ENCODE peak calls at places on chromosomes 12 and 14, in eight cellular contexts. D is T-helper 2 cell; Q is NCI-H524; Y is stimulated activated CD4-positive, alpha-beta T cell treated with anti-CD3 and anti-CD28 coated beads, Interleukin-2, amount 100 ng/mL, for 24 hours; E is kidney tubule cell; G is AG04450; A is body of pancreas; M is NAMALWA. R is an unnamed sample.
A peak's percentile ranks its signal among the peaks of the same experiment; 100 is the strongest.

GRCh38 chr12:65590318-65590717 is 234.0 kb upstream of the HMGA2 start:
- DNase-seq in A (no peak), E (no peak), D (no peak), M (no peak), G (no peak), Y (no peak), Q (peak; percentile 95), R (no peak)

GRCh38 chr12:13630354-13630753 is 351.0 kb downstream of the GRIN2B start:
- DNase-seq in G (no peak), E (no peak), Y (no peak), D (no peak), Q (no peak), A (no peak), M (no peak), R (no peak)

GRCh38 chr14:58866386-58866785 is 228.6 kb downstream of the DACT1 start:
- DNase-seq in Y (no peak), D (no peak), A (no peak), Q (no peak), M (no peak), E (peak; percentile 12), G (no peak), R (no peak)

GRCh38 chr14:44353805-44354204 is 153.3 kb downstream of the FSCB start:
- DNase-seq in Y (no peak), Q (no peak), G (no peak), M (no peak), E (no peak), D (no peak), A (no peak), R (no peak)

GRCh38 chr14:56816575-56817391 is 6.5 kb upstream of the OTX2 start:
- DNase-seq in E (no peak), M (no peak), Y (no peak), G (no peak), A (no peak), Q (peak; percentile 65), D (no peak), R (no peak)

GRCh38 chr14:23398348-23398747 is 9.7 kb downstream of the MYH6 start:
- DNase-seq in G (no peak), Q (no peak), Y (no peak), E (no peak), M (no peak), A (no peak), D (no peak), R (no peak)

GRCh38 chr14:71143391-71144290 is 236.4 kb downstream of the PCNX1 start:
- DNase-seq in M (no peak), Q (no peak), D (no peak), G (peak; percentile 15), Y (peak; percentile 32), A (no peak), E (peak; percentile 89), R (no peak)

GRCh38 chr14:20386276-20386855 is 26.9 kb downstream of the TEP1 start:
- DNase-seq in G (no peak), A (no peak), M (no peak), D (no peak), E (no peak), Y (no peak), Q (peak; percentile 97), R (no peak)

GRCh38 chr14:67694791-67695393 is 672 bp downstream of the RDH11 start:
- DNase-seq in E (peak; percentile 93), M (peak; percentile 81), D (no peak), Q (peak; percentile 57), Y (peak; percentile 76), G (peak; percentile 71), A (peak; percentile 85), R (peak; percentile 84)

GRCh38 chr14:101108579-101109346 is 205.2 kb upstream of the RTL1 start:
- DNase-seq in D (no peak), M (no peak), G (no peak), E (no peak), Q (no peak), Y (no peak), A (no peak), R (no peak)

GRCh38 chr12:63238892-63239291 is 87.9 kb upstream of the AVPR1A start:
- DNase-seq in G (no peak), E (peak; percentile 65), Q (no peak), D (no peak), Y (no peak), A (no peak), M (no peak), R (no peak)

GRCh38 chr14:44379292-44379977 is 127.6 kb downstream of the FSCB start:
- DNase-seq in Y (no peak), E (peak; percentile 1), Q (no peak), A (no peak), M (no peak), D (no peak), G (no peak), R (no peak)

GRCh38 chr14:91127411-91127810 is 13.5 kb downstream of the DGLUCY start:
- DNase-seq in E (peak; percentile 84), A (peak; percentile 65), Y (no peak), G (no peak), M (no peak), Q (no peak), D (no peak), R (peak; percentile 84)

GRCh38 chr12:58346032-58346632 is 404.8 kb downstream of the ATP23 start:
- DNase-seq in G (no peak), Q (no peak), A (no peak), Y (no peak), D (no peak), E (peak; percentile 67), M (peak; percentile 58), R (no peak)

GRCh38 chr14:94481468-94482131 is 5.6 kb upstream of the SERPINA9 start:
- DNase-seq in Q (no peak), M (no peak), A (no peak), E (peak; percentile 93), G (no peak), Y (no peak), D (no peak), R (no peak)

GRCh38 chr12:111040690-111041089 is 120.3 kb upstream of the MYL2 start:
- DNase-seq in A (no peak), E (no peak), D (no peak), M (peak; percentile 17), G (no peak), Y (no peak), Q (no peak), R (no peak)

GRCh38 chr12:109925185-109925835 is 25.2 kb downstream of the TCHP start:
- DNase-seq in M (no peak), Y (no peak), E (no peak), A (no peak), Q (no peak), G (no peak), D (no peak), R (no peak)

GRCh38 chr12:75236206-75236605 is 26.6 kb upstream of the KCNC2 start:
- DNase-seq in Q (no peak), M (no peak), A (no peak), E (no peak), G (no peak), Y (no peak), D (no peak), R (no peak)

GRCh38 chr12:116708826-116709756 is 28.8 kb downstream of the SPRING1 start:
- DNase-seq in G (no peak), Q (peak; percentile 74), M (peak; percentile 83), Y (peak; percentile 54), A (peak; percentile 70), D (no peak), E (peak; percentile 62), R (peak; percentile 51)

GRCh38 chr12:124754949-124755800 is 108.5 kb downstream of the SCARB1 start:
- DNase-seq in M (no peak), Q (peak; percentile 98), D (no peak), E (no peak), G (no peak), A (peak; percentile 52), Y (no peak), R (peak; percentile 73)

GRCh38 chr12:124398578-124399227 is 103.8 kb downstream of the RFLNA start:
- DNase-seq in D (no peak), G (no peak), M (no peak), E (no peak), Q (no peak), Y (no peak), A (no peak), R (peak; percentile 60)

GRCh38 chr14:23259412-23259811 is 21.7 kb downstream of the RNF212B start:
- DNase-seq in M (no peak), Q (no peak), A (no peak), G (no peak), D (no peak), Y (no peak), E (no peak), R (no peak)

GRCh38 chr12:111757361-111758119 is 9.2 kb upstream of the ALDH2 start:
- DNase-seq in A (peak; percentile 71), E (peak; percentile 47), Q (no peak), D (no peak), G (no peak), Y (no peak), M (peak; percentile 61), R (peak; percentile 54)

GRCh38 chr14:99255621-99256482 is 16.1 kb downstream of the BCL11B start:
- DNase-seq in D (no peak), E (no peak), Y (no peak), Q (no peak), M (no peak), A (no peak), G (no peak), R (no peak)

GRCh38 chr12:71135812-71136176 is 22.0 kb downstream of the TSPAN8 start:
- DNase-seq in Q (no peak), A (no peak), Y (no peak), E (no peak), M (no peak), D (no peak), G (no peak), R (no peak)

GRCh38 chr12:65720136-65720535 is 104.1 kb upstream of the HMGA2 start:
- DNase-seq in Y (no peak), G (no peak), A (no peak), Q (no peak), D (no peak), E (peak; percentile 97), M (no peak), R (no peak)

GRCh38 chr12:29650371-29650770 is 133.4 kb downstream of the TMTC1 start:
- DNase-seq in Y (no peak), D (no peak), G (no peak), M (no peak), A (no peak), E (no peak), Q (no peak), R (no peak)

GRCh38 chr12:73124480-73124879 is 852.3 kb downstream of the TRHDE start:
- DNase-seq in M (no peak), G (no peak), Q (no peak), A (no peak), E (no peak), Y (no peak), D (no peak), R (no peak)

GRCh38 chr12:130965668-130966067 is 12.0 kb downstream of the ADGRD1 start:
- DNase-seq in Y (no peak), M (no peak), G (no peak), E (no peak), Q (no peak), D (no peak), A (no peak), R (no peak)

GRCh38 chr12:88993655-88994054 is 358.6 kb downstream of the DUSP6 start:
- DNase-seq in A (no peak), E (peak; percentile 70), Y (no peak), G (peak; percentile 44), D (no peak), Q (peak; percentile 10), M (peak; percentile 53), R (no peak)

GRCh38 chr14:68888025-68888850 is 90.9 kb downstream of the ACTN1 start:
- DNase-seq in G (no peak), D (no peak), Y (no peak), Q (no peak), E (peak; percentile 62), A (peak; percentile 3), M (no peak), R (no peak)

GRCh38 chr14:66228267-66228970 is 257.8 kb upstream of the CCDC196 start:
- DNase-seq in Q (no peak), M (no peak), A (no peak), E (peak; percentile 91), G (no peak), Y (no peak), D (no peak), R (no peak)

GRCh38 chr14:51473808-51474207 is 177.9 kb upstream of the FRMD6 start:
- DNase-seq in G (no peak), D (no peak), A (no peak), Q (no peak), M (no peak), Y (no peak), E (peak; percentile 71), R (no peak)